ENCODE peak calls at places on chromosomes 13 and 19, in four cellular contexts. One of them, this sample, is unnamed.

GRCh38 chr19:18865973-18866799 is 29.8 kb downstream of the CERS1 start:
- DNase-seq in sigmoid colon: no peak
- DNase-seq in mammary epithelial cell: peak
- DNase-seq in endodermal cell: peak
- DNase-seq in this sample: no peak

GRCh38 chr13:49441846-49442245 is 2.0 kb downstream of the CAB39L start:
- DNase-seq in sigmoid colon: no peak
- DNase-seq in endodermal cell: no peak
- DNase-seq in mammary epithelial cell: no peak
- DNase-seq in this sample: no peak

GRCh38 chr19:38383184-38383583 is 4.7 kb downstream of the GGN start:
- DNase-seq in sigmoid colon: no peak
- DNase-seq in mammary epithelial cell: no peak
- DNase-seq in endodermal cell: no peak
- DNase-seq in this sample: no peak

GRCh38 chr19:54576411-54576976 is 2.9 kb downstream of the LILRA2 start:
- DNase-seq in mammary epithelial cell: no peak
- DNase-seq in sigmoid colon: no peak
- DNase-seq in endodermal cell: peak
- DNase-seq in this sample: no peak

GRCh38 chr19:33348301-33349010 is 25.1 kb upstream of the CEBPG start:
- DNase-seq in mammary epithelial cell: peak
- DNase-seq in endodermal cell: peak
- DNase-seq in sigmoid colon: no peak
- DNase-seq in this sample: no peak

GRCh38 chr13:46063292-46063691 is 10.7 kb upstream of the ZC3H13 start:
- DNase-seq in sigmoid colon: no peak
- DNase-seq in mammary epithelial cell: no peak
- DNase-seq in endodermal cell: no peak
- DNase-seq in this sample: no peak

GRCh38 chr19:35860818-35861639 is 4.3 kb downstream of the KIRREL2 start:
- DNase-seq in mammary epithelial cell: no peak
- DNase-seq in endodermal cell: peak
- DNase-seq in sigmoid colon: no peak
- DNase-seq in this sample: no peak

GRCh38 chr19:2318923-2319322 is 9.5 kb downstream of the LSM7 start:
- DNase-seq in mammary epithelial cell: no peak
- DNase-seq in endodermal cell: no peak
- DNase-seq in sigmoid colon: no peak
- DNase-seq in this sample: no peak

GRCh38 chr19:8506402-8506957 is 4.0 kb upstream of the PRAM1 start:
- DNase-seq in endodermal cell: peak
- DNase-seq in mammary epithelial cell: no peak
- DNase-seq in sigmoid colon: no peak
- DNase-seq in this sample: no peak

GRCh38 chr13:49499889-49500660 is 4.3 kb downstream of the PHF11 start:
- DNase-seq in endodermal cell: no peak
- DNase-seq in sigmoid colon: no peak
- DNase-seq in mammary epithelial cell: peak
- DNase-seq in this sample: no peak

GRCh38 chr13:97005631-97006262 is 11.5 kb upstream of the OXGR1 start:
- DNase-seq in endodermal cell: no peak
- DNase-seq in mammary epithelial cell: peak
- DNase-seq in sigmoid colon: no peak
- DNase-seq in this sample: no peak

GRCh38 chr19:2261438-2262172 is 5.4 kb upstream of the JSRP1 start:
- DNase-seq in endodermal cell: peak
- DNase-seq in mammary epithelial cell: no peak
- DNase-seq in sigmoid colon: no peak
- DNase-seq in this sample: no peak

GRCh38 chr13:114248011-114248410 is 13.3 kb downstream of the CDC16 start:
- DNase-seq in mammary epithelial cell: no peak
- DNase-seq in endodermal cell: no peak
- DNase-seq in sigmoid colon: no peak
- DNase-seq in this sample: no peak

GRCh38 chr19:30439271-30439750 is 67.1 kb downstream of the ZNF536 start:
- DNase-seq in endodermal cell: no peak
- DNase-seq in mammary epithelial cell: no peak
- DNase-seq in sigmoid colon: no peak
- DNase-seq in this sample: no peak

GRCh38 chr13:96996886-96997285 is 2.6 kb upstream of the OXGR1 start:
- DNase-seq in mammary epithelial cell: no peak
- DNase-seq in endodermal cell: no peak
- DNase-seq in sigmoid colon: no peak
- DNase-seq in this sample: no peak

GRCh38 chr19:49664171-49665070 is 1.2 kb downstream of the IRF3 start:
- DNase-seq in endodermal cell: peak
- DNase-seq in sigmoid colon: peak
- DNase-seq in mammary epithelial cell: peak
- DNase-seq in this sample: no peak

GRCh38 chr13:29954082-29955043 is 103.9 kb upstream of the UBL3 start:
- DNase-seq in sigmoid colon: no peak
- DNase-seq in mammary epithelial cell: no peak
- DNase-seq in endodermal cell: no peak
- DNase-seq in this sample: no peak

GRCh38 chr13:28059214-28059613 is 41.2 kb downstream of the FLT3 start:
- DNase-seq in mammary epithelial cell: peak
- DNase-seq in endodermal cell: peak
- DNase-seq in sigmoid colon: no peak
- DNase-seq in this sample: no peak

GRCh38 chr13:36454962-36455361 is 22.7 kb downstream of the CCNA1 start:
- DNase-seq in mammary epithelial cell: no peak
- DNase-seq in sigmoid colon: no peak
- DNase-seq in endodermal cell: no peak
- DNase-seq in this sample: no peak

GRCh38 chr19:18667531-18668251 is 15.8 kb upstream of the CRTC1 start:
- DNase-seq in endodermal cell: no peak
- DNase-seq in mammary epithelial cell: no peak
- DNase-seq in sigmoid colon: no peak
- DNase-seq in this sample: no peak

GRCh38 chr19:17755977-17756670 is 4.8 kb downstream of the FCHO1 start:
- DNase-seq in mammary epithelial cell: no peak
- DNase-seq in endodermal cell: peak
- DNase-seq in sigmoid colon: no peak
- DNase-seq in this sample: peak

GRCh38 chr19:35142531-35143230 is 374 bp upstream of the FXYD7 start:
- DNase-seq in sigmoid colon: no peak
- DNase-seq in endodermal cell: peak
- DNase-seq in mammary epithelial cell: no peak
- DNase-seq in this sample: no peak

GRCh38 chr19:46009530-46010510 is 13.0 kb downstream of the PGLYRP1 start:
- DNase-seq in mammary epithelial cell: peak
- DNase-seq in endodermal cell: peak
- DNase-seq in sigmoid colon: peak
- DNase-seq in this sample: no peak

GRCh38 chr19:7799640-7800355 is 30.2 kb upstream of the EVI5L start:
- DNase-seq in sigmoid colon: peak
- DNase-seq in endodermal cell: peak
- DNase-seq in mammary epithelial cell: peak
- DNase-seq in this sample: peak

GRCh38 chr13:30696278-30697176 is 38.8 kb upstream of the ALOX5AP start:
- DNase-seq in sigmoid colon: no peak
- DNase-seq in mammary epithelial cell: no peak
- DNase-seq in endodermal cell: peak
- DNase-seq in this sample: no peak

GRCh38 chr13:74678308-74678958 is 544.2 kb upstream of the KLF12 start:
- DNase-seq in sigmoid colon: no peak
- DNase-seq in endodermal cell: no peak
- DNase-seq in mammary epithelial cell: no peak
- DNase-seq in this sample: no peak

GRCh38 chr19:47520839-47521238 is 6.0 kb upstream of the NAPA start:
- DNase-seq in endodermal cell: no peak
- DNase-seq in mammary epithelial cell: no peak
- DNase-seq in sigmoid colon: no peak
- DNase-seq in this sample: no peak

GRCh38 chr13:21330126-21330861 is 128.8 kb downstream of the ZDHHC20 start:
- DNase-seq in endodermal cell: no peak
- DNase-seq in mammary epithelial cell: no peak
- DNase-seq in sigmoid colon: no peak
- DNase-seq in this sample: peak

GRCh38 chr19:36046443-36047050 is 7.5 kb downstream of the THAP8 start:
- DNase-seq in sigmoid colon: peak
- DNase-seq in mammary epithelial cell: no peak
- DNase-seq in endodermal cell: no peak
- DNase-seq in this sample: no peak

GRCh38 chr13:45830121-45830520 is 21.4 kb downstream of the SIAH3 start:
- DNase-seq in endodermal cell: no peak
- DNase-seq in sigmoid colon: no peak
- DNase-seq in mammary epithelial cell: no peak
- DNase-seq in this sample: no peak

GRCh38 chr13:50393641-50394040 is 378.4 kb downstream of the KCNRG start:
- DNase-seq in sigmoid colon: no peak
- DNase-seq in mammary epithelial cell: no peak
- DNase-seq in endodermal cell: peak
- DNase-seq in this sample: no peak

GRCh38 chr13:99078014-99078771 is 100.3 kb upstream of the DOCK9 start:
- DNase-seq in mammary epithelial cell: no peak
- DNase-seq in endodermal cell: no peak
- DNase-seq in sigmoid colon: no peak
- DNase-seq in this sample: no peak

GRCh38 chr19:39413903-39414608 is 1.6 kb downstream of the PLEKHG2 start:
- DNase-seq in endodermal cell: peak
- DNase-seq in mammary epithelial cell: no peak
- DNase-seq in sigmoid colon: peak
- DNase-seq in this sample: no peak

GRCh38 chr13:100528353-100528752 is 60.2 kb downstream of the GGACT start:
- DNase-seq in mammary epithelial cell: no peak
- DNase-seq in sigmoid colon: no peak
- DNase-seq in endodermal cell: peak
- DNase-seq in this sample: no peak

GRCh38 chr13:34335662-34336007 is 517.7 kb downstream of the RFC3 start:
- DNase-seq in endodermal cell: no peak
- DNase-seq in sigmoid colon: no peak
- DNase-seq in mammary epithelial cell: no peak
- DNase-seq in this sample: no peak
- TF ChIP-seq CTCF in endodermal cell: no peak
- TF ChIP-seq CTCF in sigmoid colon: no peak
- TF ChIP-seq CTCF in mammary epithelial cell: no peak
- TF ChIP-seq CTCF in this sample: no peak

GRCh38 chr13:51645154-51645650 is 60.9 kb downstream of the WDFY2 start:
- DNase-seq in mammary epithelial cell: peak
- DNase-seq in sigmoid colon: no peak
- DNase-seq in endodermal cell: no peak
- DNase-seq in this sample: no peak
- TF ChIP-seq CTCF in mammary epithelial cell: no peak
- TF ChIP-seq CTCF in sigmoid colon: no peak
- TF ChIP-seq CTCF in endodermal cell: no peak
- TF ChIP-seq CTCF in this sample: no peak

DNA sequence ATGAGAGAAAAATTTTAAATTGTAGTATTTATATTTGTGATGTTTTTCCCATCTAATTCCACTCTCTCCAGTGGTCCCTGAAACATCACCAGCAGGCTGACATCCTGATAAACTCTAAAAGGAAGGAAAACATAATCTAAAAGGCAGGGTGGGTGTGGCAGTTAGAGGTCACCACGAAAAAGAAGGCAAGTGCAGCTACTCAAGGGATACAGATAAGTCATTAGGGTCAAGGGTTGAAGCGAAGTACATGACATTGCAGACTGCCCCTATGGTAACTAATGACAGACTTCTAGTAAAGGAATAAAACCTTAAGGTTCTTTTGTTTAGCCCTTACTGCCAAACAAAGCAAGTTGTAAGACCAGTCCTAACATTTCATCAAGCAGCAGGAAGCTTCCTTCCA is 6.0 kb upstream of the NEK3 start:
- DNase-seq in mammary epithelial cell: no peak
- DNase-seq in sigmoid colon: no peak
- DNase-seq in endodermal cell: no peak
- DNase-seq in this sample: no peak
- TF ChIP-seq CTCF in mammary epithelial cell: no peak
- TF ChIP-seq CTCF in sigmoid colon: no peak
- TF ChIP-seq CTCF in endodermal cell: no peak
- TF ChIP-seq CTCF in this sample: no peak

GRCh38 chr13:91534996-91535395 is 136.6 kb downstream of the GPC5 start:
- DNase-seq in endodermal cell: no peak
- DNase-seq in mammary epithelial cell: no peak
- DNase-seq in sigmoid colon: no peak
- DNase-seq in this sample: no peak
- TF ChIP-seq CTCF in endodermal cell: no peak
- TF ChIP-seq CTCF in mammary epithelial cell: no peak
- TF ChIP-seq CTCF in sigmoid colon: no peak
- TF ChIP-seq CTCF in this sample: no peak

GRCh38 chr13:25231537-25231936 is 55.8 kb downstream of the MTMR6 start:
- DNase-seq in endodermal cell: no peak
- DNase-seq in mammary epithelial cell: no peak
- DNase-seq in sigmoid colon: no peak
- DNase-seq in this sample: no peak

GRCh38 chr13:25237083-25237482 is 50.2 kb downstream of the MTMR6 start:
- DNase-seq in sigmoid colon: no peak
- DNase-seq in mammary epithelial cell: no peak
- DNase-seq in endodermal cell: no peak
- DNase-seq in this sample: no peak

GRCh38 chr13:25232937-25233515 is 54.3 kb downstream of the MTMR6 start:
- DNase-seq in sigmoid colon: no peak
- DNase-seq in endodermal cell: no peak
- DNase-seq in mammary epithelial cell: peak
- DNase-seq in this sample: no peak

GRCh38 chr13:25233861-25234260 is 53.4 kb downstream of the MTMR6 start:
- DNase-seq in endodermal cell: no peak
- DNase-seq in mammary epithelial cell: no peak
- DNase-seq in sigmoid colon: no peak
- DNase-seq in this sample: no peak
- TF ChIP-seq CTCF in endodermal cell: no peak
- TF ChIP-seq CTCF in mammary epithelial cell: no peak
- TF ChIP-seq CTCF in sigmoid colon: no peak
- TF ChIP-seq CTCF in this sample: no peak